ENCODE peak calls at places on chromosomes 13 and 19, in eight cellular contexts. C is CD4-positive, alpha-beta T cell; I is psoas muscle; S is OCI-LY7; P is aorta; A is endothelial cell of umbilical vein; O is GM23338; F is cardiac muscle cell. K is an unnamed sample.

GRCh38 chr13:110232756-110233155 is 74.2 kb downstream of the COL4A1 start:
- DNase-seq in S (no peak), P (no peak), O (no peak), C (no peak), F (no peak), A (no peak), I (no peak), K (no peak)

GRCh38 chr13:29954082-29955043 is 103.9 kb upstream of the UBL3 start:
- DNase-seq in A (no peak), I (no peak), F (no peak), P (no peak), S (no peak), O (no peak), C (peak; percentile 37), K (no peak)

GRCh38 chr13:43797869-43798268 is 11.1 kb upstream of the ENOX1 start:
- DNase-seq in F (no peak), A (no peak), O (no peak), C (no peak), P (no peak), I (no peak), S (no peak), K (no peak)

GRCh38 chr13:94157705-94158218 is 321.7 kb downstream of the DCT start:
- DNase-seq in A (no peak), S (no peak), O (no peak), P (no peak), C (no peak), F (no peak), I (no peak), K (no peak)

GRCh38 chr19:33704271-33704670 is 82.5 kb downstream of the CHST8 start:
- DNase-seq in P (no peak), I (no peak), S (no peak), C (no peak), A (no peak), O (no peak), F (no peak), K (no peak)

GRCh38 chr13:33514362-33514761 is 228.8 kb upstream of the STARD13 start:
- DNase-seq in S (peak; percentile 22), O (peak; percentile 68), F (no peak), A (no peak), C (no peak), I (no peak), P (no peak), K (no peak)

GRCh38 chr19:36257512-36257876 is 42.6 kb downstream of the ZNF146 start:
- DNase-seq in C (no peak), P (no peak), S (no peak), F (no peak), O (peak; percentile 81), I (peak; percentile 39), A (peak; percentile 24), K (peak; percentile 29)

GRCh38 chr19:19459099-19459498 is 53.6 kb downstream of the GATAD2A start:
- DNase-seq in C (no peak), F (no peak), I (no peak), O (no peak), A (no peak), S (no peak), P (no peak), K (no peak)

GRCh38 chr13:28425796-28426195 is 69.1 kb downstream of the FLT1 start:
- DNase-seq in I (no peak), O (no peak), P (no peak), C (no peak), A (no peak), F (no peak), S (no peak), K (no peak)

GRCh38 chr13:28429096-28429495 is 65.8 kb downstream of the FLT1 start:
- DNase-seq in O (peak; percentile 51), I (no peak), A (no peak), F (no peak), S (no peak), C (no peak), P (no peak), K (no peak)

GRCh38 chr13:28434934-28435333 is 60.0 kb downstream of the FLT1 start:
- DNase-seq in C (no peak), O (no peak), A (no peak), I (no peak), S (no peak), P (no peak), F (no peak), K (no peak)

DNA sequence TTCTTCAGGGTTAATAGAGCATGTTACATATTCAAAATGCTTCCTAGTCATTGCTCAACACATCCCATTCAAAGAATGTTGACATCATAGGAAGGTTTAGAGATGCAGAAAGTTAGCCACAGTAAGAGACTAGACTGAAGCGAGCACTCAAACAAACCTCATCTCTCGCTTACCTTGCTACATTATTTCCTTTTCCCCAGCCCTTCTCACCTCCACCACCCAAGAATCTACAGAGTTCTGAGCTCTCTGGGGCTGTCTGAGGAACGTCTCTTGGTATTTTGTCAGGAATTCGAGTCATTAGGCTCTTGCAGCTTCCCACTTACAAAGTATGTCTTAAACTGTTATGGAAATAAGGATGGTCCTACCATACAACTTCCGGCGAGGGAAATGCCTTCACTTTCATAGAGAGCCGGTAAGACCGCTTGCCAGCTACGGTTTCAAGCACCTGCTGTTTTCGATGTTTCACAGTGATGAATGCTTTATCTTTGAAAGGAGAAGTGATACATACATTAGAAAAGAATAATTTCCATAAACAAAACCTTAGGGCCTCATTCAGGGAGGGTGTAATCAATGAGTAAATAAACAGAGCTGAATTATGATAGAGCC is 65.1 kb downstream of the FLT1 start:
- DNase-seq in P (no peak), I (no peak), O (peak; percentile 96), F (no peak), S (peak; percentile 91), C (no peak), A (no peak), K (no peak)
- H3K27ac ChIP-seq in P (no peak overlapping the region), I (no peak overlapping the region), O (peak overlapping the region; percentile 97), F (no peak overlapping the region), S (peak overlapping the region; percentile 93), C (no peak overlapping the region), A (no peak overlapping the region), K (no peak overlapping the region)

GRCh38 chr19:50837300-50837699 is 3.9 kb upstream of the KLK15 start:
- DNase-seq in O (no peak), P (peak; percentile 17), F (no peak), I (no peak), S (no peak), C (no peak), A (no peak), K (no peak)

GRCh38 chr19:50835785-50836542 is 2.6 kb upstream of the KLK15 start:
- DNase-seq in S (peak; percentile 65), O (peak; percentile 83), C (peak; percentile 47), A (peak; percentile 72), I (peak; percentile 61), F (peak; percentile 86), P (peak; percentile 69), K (peak; percentile 10)

GRCh38 chr19:50839712-50840655 is 6.6 kb upstream of the KLK15 start:
- DNase-seq in P (no peak), S (no peak), A (no peak), I (no peak), C (no peak), F (no peak), O (no peak), K (no peak)

GRCh38 chr19:50836543-50837195 is 3.3 kb upstream of the KLK15 start:
- DNase-seq in O (peak; percentile 49), F (no peak), P (peak; percentile 22), S (no peak), I (no peak), A (no peak), C (no peak), K (no peak)

DNA sequence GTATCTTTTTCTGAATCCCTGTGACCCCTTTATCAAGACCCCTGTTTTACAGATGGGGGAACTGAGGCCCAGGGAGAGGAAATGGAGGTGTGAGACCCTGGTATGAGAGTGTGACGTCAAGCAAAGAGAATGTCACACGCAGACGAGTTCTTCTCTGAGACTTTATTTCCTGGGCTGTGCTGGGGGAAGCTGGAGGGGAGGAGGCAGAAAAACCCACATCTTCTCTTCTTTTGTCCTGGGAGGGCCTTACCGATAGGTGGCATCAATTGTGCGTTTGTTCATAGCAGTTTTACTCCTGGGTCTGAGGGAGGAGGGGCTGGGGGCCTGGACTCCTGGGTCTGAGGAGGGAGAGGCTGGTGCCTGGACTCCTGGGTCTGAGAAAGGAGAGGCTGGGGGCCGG is 4.9 kb upstream of the KLK15 start:
- DNase-seq in C (no peak), A (no peak), O (peak; percentile 65), P (no peak), I (no peak), S (peak; percentile 49), F (no peak), K (no peak)
- H3K27ac ChIP-seq in C (no peak overlapping the region), A (no peak overlapping the region), O (no peak overlapping the region), P (no peak overlapping the region), I (no peak overlapping the region), S (no peak overlapping the region), F (no peak overlapping the region), K (no peak overlapping the region)

GRCh38 chr19:4357095-4357797 is 13.9 kb downstream of the MPND start:
- DNase-seq in I (no peak), O (no peak), A (no peak), C (no peak), S (no peak), F (no peak), P (no peak), K (no peak)

GRCh38 chr19:4360081-4360569 is 16.8 kb downstream of the MPND start:
- DNase-seq in I (no peak), S (no peak), A (no peak), F (no peak), O (no peak), C (no peak), P (no peak), K (no peak)

GRCh38 chr19:4357921-4358326 is 14.6 kb downstream of the MPND start:
- DNase-seq in P (no peak), F (no peak), A (no peak), O (no peak), S (no peak), I (no peak), C (no peak), K (no peak)

GRCh38 chr19:4359627-4360000 is 16.3 kb downstream of the MPND start:
- DNase-seq in F (no peak), P (no peak), O (no peak), I (no peak), S (no peak), C (no peak), A (no peak), K (no peak)

GRCh38 chr19:4358709-4359626 is 15.6 kb downstream of the MPND start:
- DNase-seq in O (no peak), I (no peak), F (no peak), S (no peak), P (no peak), C (no peak), A (no peak), K (no peak)
- H3K27ac ChIP-seq in O (no peak overlapping the region), I (no peak overlapping the region), F (peak overlapping the region; percentile 9), S (no peak overlapping the region), P (no peak overlapping the region), C (no peak overlapping the region), A (no peak overlapping the region), K (no peak overlapping the region)

GRCh38 chr19:35144600-35145436 is 1.8 kb downstream of the FXYD7 start:
- DNase-seq in I (no peak), S (peak; percentile 36), F (peak; percentile 58), C (peak; percentile 31), O (peak; percentile 98), P (no peak), A (no peak), K (no peak)

GRCh38 chr19:35143818-35144217 is 763 bp downstream of the FXYD7 start:
- DNase-seq in A (no peak), F (no peak), S (no peak), I (no peak), O (no peak), C (no peak), P (no peak), K (no peak)

GRCh38 chr19:35143231-35143715 is at the start of gene FXYD7:
- DNase-seq in I (no peak), A (no peak), P (no peak), C (no peak), O (peak; percentile 64), S (no peak), F (no peak), K (no peak)

GRCh38 chr19:35142531-35143230 is 374 bp upstream of the FXYD7 start:
- DNase-seq in O (peak; percentile 91), F (peak; percentile 75), S (peak; percentile 77), P (no peak), C (peak; percentile 77), A (peak; percentile 43), I (no peak), K (no peak)

DNA sequence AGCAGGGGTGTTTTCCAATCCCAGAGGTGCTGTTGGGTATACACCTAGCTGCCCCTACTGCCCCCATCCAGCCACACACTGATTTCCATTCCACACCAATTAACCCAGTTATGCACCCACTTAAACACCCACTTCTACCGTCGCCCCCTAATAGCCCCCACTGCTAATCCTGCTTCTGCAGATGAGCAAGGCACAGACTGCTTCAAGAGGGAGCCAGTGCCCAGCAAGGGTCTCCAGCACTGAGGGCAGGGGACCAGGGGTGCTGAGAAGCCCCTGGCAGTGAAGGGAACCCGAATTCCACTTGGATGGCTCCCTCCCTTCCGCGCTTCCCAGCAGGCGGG is 1.2 kb downstream of the FXYD7 start:
- DNase-seq in P (no peak), I (no peak), F (no peak), O (no peak), A (no peak), C (no peak), S (no peak), K (no peak)
- H3K27ac ChIP-seq in P (no peak overlapping the region), I (no peak overlapping the region), F (no peak overlapping the region), O (no peak overlapping the region), A (no peak overlapping the region), C (no peak overlapping the region), S (no peak overlapping the region), K (no peak overlapping the region)

K was measured in substantia nigra.